ENCODE peak calls at places on chromosomes 16 and 17, in seven cellular contexts. R is SK-N-SH; C is neural progenitor cell; I is stomach; S is body of pancreas; X is CD8-positive, alpha-beta memory T cell; F is right atrium auricular region. B is an unnamed sample. For H3K27me3 and H3K36me3, the result is how much of the 10 kb centered on the place peaks cover.

GRCh38 chr17:49343273-49343672 is 18.8 kb downstream of the ZNF652 start:
- DNase-seq in S (no peak), X (peak), I (no peak), C (no peak), R (no peak), F (no peak), B (no peak)

GRCh38 chr17:6908807-6909206 is 77.3 kb upstream of the TEKT1 start:
- DNase-seq in F (no peak), R (no peak), I (no peak), C (no peak), S (peak), X (no peak), B (no peak)

GRCh38 chr16:12837344-12837743 is 33.7 kb upstream of the CPPED1 start:
- DNase-seq in I (no peak), C (no peak), F (no peak), R (no peak), S (no peak), X (no peak), B (no peak)

GRCh38 chr16:4200000-4200780 is 41.7 kb downstream of the SRL start:
- DNase-seq in X (no peak), C (peak), R (peak), F (peak), S (peak), I (peak), B (peak)

GRCh38 chr17:56034120-56034757 is 119.0 kb upstream of the ANKFN1 start:
- DNase-seq in S (no peak), I (no peak), R (no peak), F (no peak), X (no peak), C (no peak), B (no peak)

GRCh38 chr16:31064882-31065461 is 9.1 kb downstream of the ZNF668 start:
- DNase-seq in S (no peak), I (no peak), F (peak), R (no peak), X (no peak), C (peak), B (peak)

GRCh38 chr16:15653227-15653626 is 3.2 kb downstream of the NDE1 start:
- DNase-seq in X (no peak), S (no peak), R (no peak), F (no peak), I (no peak), C (no peak), B (no peak)

GRCh38 chr16:8676737-8677375 is 2.4 kb downstream of the ABAT start:
- DNase-seq in I (no peak), X (no peak), F (no peak), R (no peak), C (no peak), S (no peak), B (no peak)

GRCh38 chr16:278863-279366 is 1.5 kb upstream of the ARHGDIG start:
- DNase-seq in S (peak), R (no peak), C (peak), X (peak), I (peak), F (no peak), B (no peak)

GRCh38 chr16:75265911-75266701 is 14.7 kb upstream of the BCAR1 start:
- DNase-seq in C (peak), I (peak), S (peak), F (no peak), R (peak), X (no peak), B (peak)

GRCh38 chr17:58007781-58008706 is 998 bp upstream of the SRSF1 start:
- DNase-seq in C (no peak), S (no peak), F (no peak), X (no peak), R (peak), I (no peak), B (no peak)

GRCh38 chr16:25210758-25211157 is 6.0 kb upstream of the AQP8 start:
- DNase-seq in F (no peak), I (no peak), X (no peak), S (no peak), R (no peak), C (no peak), B (no peak)

GRCh38 chr17:18250259-18250658 is 8.3 kb downstream of the FLII start:
- DNase-seq in S (peak), X (no peak), I (peak), F (no peak), C (no peak), R (no peak), B (peak)

GRCh38 chr17:37568350-37569053 is 40.7 kb downstream of the SYNRG start:
- DNase-seq in I (no peak), S (no peak), C (no peak), F (no peak), R (no peak), X (no peak), B (no peak)

GRCh38 chr16:79042886-79043285 is 557.7 kb downstream of the MAF start:
- DNase-seq in I (no peak), C (no peak), S (no peak), X (peak), R (no peak), F (no peak), B (no peak)

GRCh38 chr17:65364408-65364807 is 197.0 kb downstream of the AXIN2 start:
- DNase-seq in I (no peak), C (no peak), R (no peak), F (no peak), X (no peak), S (no peak), B (no peak)

GRCh38 chr16:15644306-15644961 is 1.5 kb upstream of the MARF1 start:
- DNase-seq in C (peak), R (peak), F (no peak), X (no peak), I (no peak), S (no peak), B (no peak)

DNA sequence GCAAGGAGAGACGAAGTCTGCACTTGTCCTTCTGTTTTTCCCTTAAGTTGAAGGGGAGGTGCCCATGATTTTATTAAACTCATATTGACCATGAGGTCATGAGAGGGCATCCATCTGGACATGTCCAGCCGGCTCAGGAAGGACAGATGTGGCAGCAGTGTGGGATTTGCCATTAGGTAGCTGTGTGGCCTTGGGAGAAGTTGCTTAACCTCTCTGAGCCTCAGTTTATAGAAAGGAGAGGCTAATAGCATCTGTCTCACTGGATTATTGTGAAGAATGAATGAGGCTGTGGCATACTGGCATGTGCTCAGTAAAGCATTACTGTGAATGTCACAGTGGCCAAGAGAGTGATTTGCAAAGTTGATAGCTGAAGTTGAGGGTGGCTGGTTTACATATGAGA is 1.2 kb downstream of the TIMM22 start:
- DNase-seq in I (no peak), R (no peak), F (no peak), C (no peak), S (no peak), X (no peak), B (no peak)
- H3K4me3 ChIP-seq in I (peak), R (peak), F (peak), C (peak), S (no peak), X (peak), B (peak)

DNA sequence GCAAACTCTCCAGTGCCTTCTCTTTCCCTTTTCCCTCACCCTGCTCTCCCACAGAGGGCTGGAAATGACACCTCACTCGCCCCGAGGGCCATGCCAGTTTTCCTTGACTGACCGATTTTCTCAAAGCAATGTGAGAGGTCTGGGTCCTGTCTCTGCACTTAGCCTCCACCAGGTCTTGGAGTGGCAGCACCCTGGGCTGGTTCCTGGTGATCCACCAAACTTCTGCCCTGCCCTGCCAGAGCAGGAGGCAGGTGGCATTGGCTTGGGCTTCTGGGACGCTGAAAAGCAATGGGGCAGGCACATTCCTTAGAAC is 97.5 kb downstream of the RAB11FIP4 start:
- DNase-seq in X (no peak), R (no peak), F (no peak), C (no peak), I (peak), S (peak), B (peak)
- H3K27me3 ChIP-seq in X (under half), R (under half), F (under half), C (under half), I (under half), S (under half), B (under half)

DNA sequence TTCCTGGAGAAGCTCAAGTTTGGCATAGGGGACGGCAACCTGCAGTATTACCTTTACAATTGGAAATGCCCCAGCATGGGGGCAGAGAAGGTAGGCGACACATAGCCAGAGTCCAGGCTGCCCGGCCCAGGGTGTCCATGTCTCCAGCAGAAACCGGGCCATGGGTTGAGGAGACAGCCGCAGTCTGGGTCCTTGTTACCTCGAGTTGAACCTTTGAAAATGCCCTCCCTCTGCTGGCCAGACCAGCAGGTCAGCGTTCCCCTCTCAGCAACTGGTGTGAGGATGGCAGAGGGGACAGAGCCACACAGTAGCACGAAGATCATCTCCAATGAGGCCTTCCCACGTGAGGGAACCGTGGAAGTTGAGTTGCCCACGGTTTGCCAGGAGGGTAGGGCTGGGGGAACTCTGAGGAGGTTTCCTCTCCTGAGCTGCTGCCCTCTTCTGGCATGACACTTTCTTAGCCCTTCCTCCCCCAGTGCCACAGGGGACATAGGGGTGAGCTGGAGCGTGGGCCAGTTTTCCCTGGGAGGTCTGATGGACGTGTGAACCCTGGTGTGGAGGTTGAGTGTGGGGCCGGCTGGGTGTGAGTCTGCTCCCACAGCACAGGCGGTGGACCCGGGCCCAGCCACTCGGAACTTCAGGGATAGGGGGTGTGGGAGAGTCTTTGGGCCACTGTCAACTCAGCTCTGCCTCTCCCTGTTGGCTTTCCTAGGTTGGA is 27.2 kb downstream of the PLCD3 start:
- DNase-seq in F (no peak), R (peak), C (no peak), S (no peak), X (no peak), I (no peak), B (peak)
- H3K36me3 ChIP-seq in F (half or more), R (under half), C (under half), S (half or more), X (under half), I (half or more), B (half or more)

GRCh38 chr16:85535352-85536072 is 77.6 kb upstream of the GSE1 start:
- DNase-seq in R (no peak), I (peak), F (no peak), X (no peak), S (peak), C (no peak), B (peak)
- H3K4me3 ChIP-seq in R (no peak), I (no peak), F (no peak), X (no peak), S (no peak), C (no peak), B (no peak)

DNA sequence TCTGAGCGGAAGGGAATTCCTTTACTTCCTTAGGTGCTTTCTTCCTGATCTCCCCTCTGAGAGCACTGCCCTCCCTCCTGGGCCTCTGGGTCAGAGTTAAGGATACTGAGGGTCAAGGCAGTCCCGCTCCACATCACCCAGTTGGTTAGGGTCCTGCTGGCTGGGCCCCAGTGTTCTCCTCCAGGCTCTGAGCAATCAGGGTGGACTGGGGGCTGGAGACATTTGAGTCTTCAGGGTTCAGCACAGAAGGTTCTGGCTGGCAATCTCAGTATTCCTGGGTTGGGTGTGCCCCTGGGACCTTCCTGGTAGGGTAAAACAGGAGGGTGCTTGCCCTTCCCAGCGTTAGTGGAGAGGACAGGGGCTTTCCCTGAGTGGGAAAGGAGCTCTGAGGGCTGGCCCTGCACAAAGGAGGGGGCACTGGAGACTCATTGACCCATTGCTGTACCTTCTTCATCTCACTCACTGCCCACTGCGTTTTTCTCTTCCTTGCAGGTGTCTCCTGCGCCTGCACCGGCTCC is 448 bp downstream of the MT1M start:
- DNase-seq in S (no peak), R (no peak), C (no peak), X (no peak), I (no peak), F (no peak), B (no peak)
- H3K27me3 ChIP-seq in S (under half), R (under half), C (half or more), X (half or more), I (under half), F (under half), B (half or more)

GRCh38 chr17:81693491-81694360 is 9.4 kb upstream of the MRPL12 start:
- DNase-seq in F (no peak), X (no peak), S (no peak), R (no peak), I (no peak), C (no peak), B (peak)

GRCh38 chr17:81694810-81695209 is 8.4 kb upstream of the MRPL12 start:
- DNase-seq in S (no peak), F (no peak), C (no peak), R (no peak), I (no peak), X (no peak), B (no peak)

GRCh38 chr17:81697261-81698044 is 5.7 kb upstream of the MRPL12 start:
- DNase-seq in S (no peak), C (no peak), R (no peak), X (no peak), I (no peak), F (no peak), B (no peak)

GRCh38 chr17:81695801-81696200 is 7.4 kb upstream of the MRPL12 start:
- DNase-seq in C (no peak), X (no peak), I (no peak), F (no peak), S (no peak), R (no peak), B (no peak)

GRCh38 chr17:81696218-81696941 is 6.8 kb upstream of the MRPL12 start:
- DNase-seq in C (no peak), R (no peak), S (no peak), F (no peak), I (no peak), X (no peak), B (no peak)
- H3K36me3 ChIP-seq in C (under half), R (under half), S (under half), F (half or more), I (half or more), X (under half), B (under half)

GRCh38 chr17:9645858-9646555 is 690 bp downstream of the USP43 start:
- DNase-seq in I (peak), F (no peak), R (peak), S (peak), C (peak), X (peak), B (peak)

GRCh38 chr17:9644910-9645751 is at the start of gene USP43:
- DNase-seq in F (no peak), X (peak), C (peak), R (peak), I (peak), S (peak), B (peak)

GRCh38 chr17:9648521-9649110 is 3.3 kb downstream of the USP43 start:
- DNase-seq in I (no peak), F (no peak), S (no peak), R (no peak), X (no peak), C (peak), B (peak)

GRCh38 chr17:9647014-9647413 is 1.7 kb downstream of the USP43 start:
- DNase-seq in F (no peak), S (peak), R (no peak), C (peak), I (no peak), X (no peak), B (peak)

GRCh38 chr17:9646556-9646905 is 1.2 kb downstream of the USP43 start:
- DNase-seq in R (no peak), C (peak), F (no peak), S (no peak), X (no peak), I (no peak), B (no peak)
- H3K4me3 ChIP-seq in R (no peak), C (peak), F (peak), S (peak), X (no peak), I (peak), B (peak)

GRCh38 chr16:56625943-56626654 is 518 bp downstream of the MT1E start:
- DNase-seq in R (no peak), I (no peak), X (no peak), S (peak), F (no peak), C (no peak), B (no peak)

GRCh38 chr16:56626685-56627084 is 1.1 kb downstream of the MT1E start:
- DNase-seq in F (no peak), C (no peak), R (no peak), S (peak), I (no peak), X (no peak), B (no peak)

GRCh38 chr16:56630134-56630533 is 2.3 kb upstream of the MT1M start:
- DNase-seq in X (no peak), F (no peak), S (no peak), R (peak), I (no peak), C (no peak), B (no peak)

GRCh38 chr16:56629531-56629930 is 2.9 kb upstream of the MT1M start:
- DNase-seq in X (no peak), I (no peak), S (no peak), C (no peak), R (peak), F (no peak), B (no peak)

DNA sequence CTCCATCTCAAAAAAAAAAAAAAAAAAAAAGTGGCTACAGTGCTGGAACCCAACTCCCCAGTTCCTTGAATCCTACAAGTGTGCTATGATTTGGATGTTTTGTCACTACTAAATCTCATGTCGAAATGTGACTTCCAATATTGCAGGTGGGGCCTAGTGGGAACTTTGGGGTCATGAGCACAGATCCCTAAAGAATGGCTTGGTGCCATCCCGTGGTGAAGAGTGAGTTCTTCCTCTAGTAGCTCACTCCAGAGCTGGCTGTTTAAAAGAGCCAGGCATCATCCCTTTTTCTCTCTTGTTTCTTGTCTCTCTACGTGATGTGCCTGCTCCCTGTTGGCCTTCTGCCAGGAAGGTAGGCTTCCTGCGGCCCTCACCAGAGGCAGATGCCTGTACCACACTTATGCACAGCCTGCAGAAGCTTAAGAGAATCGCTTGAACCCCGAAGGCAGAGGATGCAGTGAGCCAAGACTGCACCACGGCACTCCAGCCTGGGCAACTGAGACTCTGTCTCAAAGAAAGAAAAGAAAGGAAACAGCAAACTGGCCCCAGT is 3.0 kb downstream of the MT1E start:
- DNase-seq in I (no peak), S (no peak), F (no peak), X (no peak), C (no peak), R (no peak), B (no peak)
- H3K27me3 ChIP-seq in I (under half), S (under half), F (under half), X (under half), C (half or more), R (under half), B (half or more)

DNA sequence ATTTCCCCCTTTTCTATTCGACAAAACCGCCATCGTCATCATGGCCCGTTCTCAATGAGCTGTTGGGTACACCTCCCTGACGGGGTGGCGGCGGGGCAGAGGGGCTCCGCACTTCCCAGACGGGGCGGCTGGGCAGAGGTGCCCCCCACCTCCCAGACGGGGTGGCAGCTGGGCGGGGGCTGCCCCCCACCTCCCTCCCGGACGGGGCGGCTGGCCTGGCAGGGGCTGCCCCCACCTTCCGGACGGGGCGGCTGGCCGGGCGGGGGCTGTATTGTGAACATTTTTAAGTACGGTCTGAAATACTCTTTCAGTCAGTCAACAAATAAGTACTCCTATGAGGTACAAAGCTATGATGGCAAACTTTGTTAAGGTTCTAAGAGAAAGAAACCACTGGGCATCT is 222.8 kb downstream of the CNTNAP4 start:
- DNase-seq in C (no peak), S (no peak), X (no peak), I (no peak), F (no peak), R (no peak), B (no peak)
- H3K36me3 ChIP-seq in C (under half), S (under half), X (under half), I (under half), F (under half), R (under half), B (under half)

DNA sequence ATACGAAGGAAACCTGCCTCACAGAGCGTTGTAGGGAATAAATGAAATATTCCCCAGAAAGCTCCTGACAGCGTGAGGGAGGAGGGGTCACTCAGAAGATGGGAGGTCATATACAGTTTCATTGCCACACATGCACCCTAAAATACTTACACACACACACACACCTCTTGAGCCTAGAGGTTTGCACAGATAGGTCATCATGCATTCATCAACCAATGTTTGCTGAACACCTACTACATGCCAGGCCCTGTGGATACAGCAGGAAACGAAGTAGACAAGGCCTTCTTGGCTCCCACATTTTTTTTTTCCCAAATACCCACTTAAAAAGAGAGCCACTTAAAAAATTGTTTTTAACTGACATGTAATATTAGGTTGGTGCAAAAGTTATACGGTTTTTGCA is 907 bp upstream of the PLLP start:
- DNase-seq in C (no peak), I (no peak), X (no peak), S (no peak), F (no peak), R (no peak), B (no peak)
- H3K4me3 ChIP-seq in C (peak), I (no peak), X (peak), S (no peak), F (no peak), R (no peak), B (peak)